ENCODE peak calls at places on chromosomes 11 and 22, in four cellular contexts. U, D, K and T are unnamed samples. For H3K79me2, the result is how much of the 10 kb centered on the place peaks cover.

GRCh38 chr22:35610741-35611140 is 6.4 kb downstream of the MB start:
- DNase-seq in U (no peak), D (no peak), K (no peak), T (no peak)

GRCh38 chr11:28529540-28530410 is 421.6 kb downstream of the METTL15 start:
- DNase-seq in U (no peak), D (no peak), K (peak), T (peak)

GRCh38 chr22:44616882-44617655 is 84.9 kb upstream of the PRR5 start:
- DNase-seq in U (no peak), D (no peak), K (peak), T (no peak)

GRCh38 chr11:130179396-130180306 is 20.1 kb downstream of the ST14 start:
- DNase-seq in U (no peak), D (no peak), K (no peak), T (no peak)

GRCh38 chr11:65522640-65523322 is 2.1 kb upstream of the SCYL1 start:
- DNase-seq in U (no peak), D (no peak), K (peak), T (no peak)

GRCh38 chr11:2097356-2097997 is 41.7 kb downstream of the IGF2 start:
- DNase-seq in U (peak), D (peak), K (peak), T (no peak)

GRCh38 chr11:38791346-38791961 is 2193.4 kb upstream of the RAG2 start:
- DNase-seq in U (peak), D (no peak), K (peak), T (peak)

GRCh38 chr11:117435296-117435695 is 107.6 kb downstream of the CEP164 start:
- DNase-seq in U (no peak), D (no peak), K (no peak), T (no peak)

GRCh38 chr11:67060111-67060522 is 3.5 kb downstream of the RHOD start:
- DNase-seq in U (peak), D (no peak), K (no peak), T (no peak)

GRCh38 chr11:19766810-19767209 is 54.2 kb downstream of the NAV2 start:
- DNase-seq in U (no peak), D (no peak), K (no peak), T (no peak)

GRCh38 chr22:42356547-42356946 is 75.7 kb downstream of the NFAM1 start:
- DNase-seq in U (no peak), D (no peak), K (no peak), T (no peak)

GRCh38 chr11:78011301-78011700 is 11.8 kb downstream of the KCTD14 start:
- DNase-seq in U (no peak), D (no peak), K (no peak), T (no peak)

GRCh38 chr11:22031791-22032190 is 161.1 kb upstream of the ANO5 start:
- DNase-seq in U (no peak), D (no peak), K (no peak), T (no peak)

GRCh38 chr11:33868646-33869461 is 23.0 kb downstream of the LMO2 start:
- DNase-seq in U (peak), D (peak), K (no peak), T (no peak)

GRCh38 chr11:128300785-128301184 is 286.6 kb downstream of the ETS1 start:
- DNase-seq in U (no peak), D (no peak), K (no peak), T (no peak)

GRCh38 chr22:45338795-45339194 is 29.1 kb downstream of the FAM118A start:
- DNase-seq in U (no peak), D (no peak), K (no peak), T (no peak)

GRCh38 chr11:2926611-2927492 is 2.4 kb downstream of the PHLDA2 start:
- DNase-seq in U (no peak), D (no peak), K (no peak), T (peak)

GRCh38 chr11:122343247-122343646 is 227.2 kb upstream of the BLID start:
- DNase-seq in U (no peak), D (no peak), K (no peak), T (no peak)

GRCh38 chr11:78168539-78169477 is 19.6 kb downstream of the KCTD21 start:
- DNase-seq in U (no peak), D (no peak), K (peak), T (no peak)

GRCh38 chr22:38247713-38248112 is 25.1 kb downstream of the TMEM184B start:
- DNase-seq in U (no peak), D (no peak), K (no peak), T (no peak)
- H3K79me2 ChIP-seq in U (under half), D (under half), K (under half), T (under half)

DNA sequence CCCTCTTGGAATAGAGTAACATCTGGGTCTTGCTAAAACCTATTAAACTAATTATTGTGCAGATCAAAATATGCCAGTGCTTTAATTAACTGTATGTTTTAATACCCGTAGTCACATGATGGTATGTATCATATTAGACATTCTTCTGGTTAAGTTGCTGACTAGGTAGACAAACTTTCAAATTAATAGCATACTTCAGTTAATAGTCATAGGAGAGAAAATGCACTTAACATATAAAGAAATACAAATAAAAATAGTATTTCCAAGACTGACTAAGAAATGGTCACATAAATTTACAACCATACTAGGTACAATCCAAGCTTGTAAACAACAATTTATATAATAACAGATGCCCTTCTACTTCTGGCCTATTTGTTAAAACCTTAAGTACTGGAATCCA is 7.6 kb upstream of the EXPH5 start:
- DNase-seq in U (no peak), D (no peak), K (no peak), T (peak)
- H2AK5ac ChIP-seq in U (no peak), D (no peak), K (no peak), T (no peak)

GRCh38 chr22:30247974-30248373 is 1.4 kb upstream of the LIF start:
- DNase-seq in U (no peak), D (no peak), K (no peak), T (no peak)
- H3K79me2 ChIP-seq in U (under half), D (under half), K (under half), T (under half)

GRCh38 chr11:119038884-119039283 is 8.2 kb upstream of the SLC37A4 start:
- DNase-seq in U (no peak), D (no peak), K (no peak), T (no peak)

GRCh38 chr11:119044708-119045107 is 12.3 kb downstream of the HYOU1 start:
- DNase-seq in U (no peak), D (no peak), K (peak), T (no peak)

GRCh38 chr11:119047205-119047604 is 9.8 kb downstream of the HYOU1 start:
- DNase-seq in U (no peak), D (no peak), K (no peak), T (no peak)

GRCh38 chr11:119046489-119046888 is 10.5 kb downstream of the HYOU1 start:
- DNase-seq in U (no peak), D (no peak), K (no peak), T (no peak)

DNA sequence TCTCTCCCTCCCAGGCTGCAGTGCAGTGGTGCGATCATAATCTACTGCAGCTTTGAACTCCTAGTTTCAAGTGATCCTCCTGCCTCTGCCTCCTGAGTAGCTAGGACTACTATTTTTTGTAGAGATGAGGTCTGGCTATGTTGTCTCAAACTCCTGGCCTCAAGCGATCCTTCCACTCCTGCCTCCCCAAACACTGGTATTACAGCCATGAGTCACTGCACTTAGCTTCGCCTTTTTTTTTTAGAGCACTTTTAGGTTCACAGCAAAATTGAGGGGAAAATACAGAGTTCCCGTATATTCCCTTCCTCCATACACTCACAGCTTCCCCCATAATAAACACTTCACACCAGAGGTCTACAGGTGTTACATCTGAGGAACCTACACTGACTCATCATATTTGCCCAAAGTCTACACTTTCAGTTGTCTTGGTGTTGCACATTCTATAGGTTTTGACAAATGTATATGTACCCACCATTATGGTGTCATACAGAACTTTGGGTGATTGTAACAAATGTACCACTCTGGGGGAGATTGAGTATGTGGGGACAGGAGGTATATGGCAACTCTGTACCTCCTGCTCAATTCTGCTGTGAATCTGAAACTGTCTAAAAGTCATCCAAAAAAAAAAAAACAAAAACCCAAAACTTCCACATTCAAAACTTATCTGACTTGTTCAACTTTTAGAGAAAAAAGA is 11.3 kb upstream of the SLC37A4 start:
- DNase-seq in U (no peak), D (no peak), K (no peak), T (no peak)
- H2AK5ac ChIP-seq in U (no peak), D (no peak), K (no peak), T (no peak)

DNA sequence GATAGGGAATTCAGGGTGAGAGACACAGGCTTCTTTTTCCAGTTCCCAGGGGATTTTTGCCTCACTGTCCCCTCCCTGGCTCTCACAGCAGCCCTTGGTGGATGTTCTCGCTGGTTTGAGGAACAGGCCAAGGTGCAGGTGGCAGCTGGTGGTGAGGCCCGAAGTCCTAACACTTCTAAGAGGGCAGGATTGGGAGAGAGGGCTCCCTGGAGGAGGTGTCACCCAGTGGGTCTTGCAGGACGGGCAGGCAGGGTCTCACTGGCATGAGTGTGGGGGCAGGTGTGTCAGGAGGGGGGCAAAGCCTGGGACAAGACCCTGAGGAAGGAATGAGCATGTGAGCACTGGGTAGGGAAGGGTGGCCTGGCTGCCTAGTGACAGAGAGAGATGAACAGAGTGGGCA is 9.2 kb downstream of the ADORA2A start:
- DNase-seq in U (no peak), D (no peak), K (no peak), T (no peak)
- H3K79me2 ChIP-seq in U (under half), D (under half), K (under half), T (under half)

DNA sequence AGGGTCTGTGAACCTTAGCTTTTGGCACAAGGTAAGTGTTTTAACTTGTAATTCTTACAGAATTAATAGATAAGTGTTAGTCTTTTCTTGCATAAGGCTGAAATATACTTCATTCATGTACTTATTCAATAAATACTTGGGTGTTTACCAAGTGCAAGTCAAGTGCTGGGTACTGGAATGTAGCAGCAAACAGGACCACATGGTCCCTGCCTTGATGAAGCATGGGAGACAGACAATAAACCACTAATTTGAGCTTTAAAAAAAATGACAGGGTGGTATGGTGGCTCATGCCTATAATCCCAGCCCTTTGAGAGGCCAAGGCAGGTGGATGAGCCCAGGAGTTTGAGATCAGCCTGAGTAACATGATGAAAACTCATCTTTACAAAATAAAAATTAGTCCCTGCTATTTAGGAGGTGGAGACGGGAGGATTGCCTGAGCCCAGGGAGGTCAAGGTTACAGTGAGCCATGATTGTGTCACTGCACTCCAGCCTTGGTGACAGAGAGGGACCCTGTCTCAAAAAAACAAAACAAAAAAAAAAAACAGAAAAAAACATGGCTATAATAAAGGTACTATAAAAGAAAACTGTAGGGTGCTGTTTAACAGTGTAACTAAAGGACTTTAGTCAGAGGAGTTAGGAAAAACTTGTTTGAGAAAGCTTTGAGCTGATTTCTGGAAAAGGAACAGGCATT is 11.1 kb downstream of the CCDC83 start:
- DNase-seq in U (no peak), D (no peak), K (no peak), T (no peak)
- H2AK5ac ChIP-seq in U (no peak), D (no peak), K (no peak), T (no peak)

GRCh38 chr22:20865331-20865730 is 6.5 kb downstream of the SNAP29 start:
- DNase-seq in U (no peak), D (no peak), K (no peak), T (no peak)

GRCh38 chr22:20864186-20864908 is 5.5 kb downstream of the SNAP29 start:
- DNase-seq in U (no peak), D (no peak), K (no peak), T (peak)

GRCh38 chr22:20863356-20863755 is 4.5 kb downstream of the SNAP29 start:
- DNase-seq in U (no peak), D (no peak), K (no peak), T (no peak)

GRCh38 chr22:20859615-20860014 is 808 bp downstream of the SNAP29 start:
- DNase-seq in U (no peak), D (no peak), K (no peak), T (peak)

GRCh38 chr22:20862540-20862939 is 3.7 kb downstream of the SNAP29 start:
- DNase-seq in U (no peak), D (no peak), K (no peak), T (peak)
- H3K79me2 ChIP-seq in U (under half), D (under half), K (under half), T (under half)

GRCh38 chr11:541433-541885 is 4.1 kb downstream of the LRRC56 start:
- DNase-seq in U (no peak), D (no peak), K (no peak), T (no peak)

GRCh38 chr11:540583-541432 is 3.5 kb downstream of the LRRC56 start:
- DNase-seq in U (no peak), D (no peak), K (no peak), T (no peak)

GRCh38 chr11:538431-539051 is 1.2 kb downstream of the LRRC56 start:
- DNase-seq in U (no peak), D (peak), K (no peak), T (no peak)

GRCh38 chr11:537622-538430 is 499 bp downstream of the LRRC56 start:
- DNase-seq in U (no peak), D (no peak), K (no peak), T (no peak)

DNA sequence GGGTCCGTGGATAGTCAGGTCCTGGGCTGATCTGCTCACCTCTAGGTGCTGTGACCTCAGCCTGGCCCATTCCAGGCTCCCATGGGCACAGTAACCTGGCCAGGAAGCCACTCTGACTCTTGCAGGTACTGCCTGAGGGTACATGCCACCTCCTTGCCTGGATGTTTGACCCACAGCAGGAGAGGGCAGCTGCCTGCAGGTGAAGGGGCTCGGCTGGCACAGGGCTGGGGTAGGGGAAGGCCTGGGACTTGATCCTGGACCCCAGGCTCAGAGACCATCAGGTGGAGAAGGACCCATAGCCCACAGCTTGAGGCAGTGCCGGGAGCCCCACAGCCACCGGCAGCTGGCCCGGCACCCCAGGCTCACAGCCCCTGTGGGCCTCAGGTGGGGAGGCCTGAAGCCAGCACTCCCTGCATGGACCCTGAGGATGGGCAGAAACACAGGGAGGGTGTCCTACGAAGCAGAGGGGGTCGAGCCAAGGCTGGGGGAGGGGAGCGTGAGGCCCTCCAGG is 2.7 kb downstream of the LRRC56 start:
- DNase-seq in U (no peak), D (peak), K (no peak), T (no peak)
- H2AK5ac ChIP-seq in U (no peak), D (no peak), K (no peak), T (no peak)

GRCh38 chr22:21626735-21627469 is 2.9 kb downstream of the YDJC start:
- DNase-seq in U (no peak), D (no peak), K (no peak), T (no peak)
- H3K79me2 ChIP-seq in U (under half), D (under half), K (under half), T (under half)